ENCODE peak calls at places on chromosomes 11 and 22, in eight cellular contexts. J is neural progenitor cell, W is MM.1S, K is HFF-Myc, R is tibial artery, P is fibroblast of mammary gland, T is epithelial cell of esophagus, O is AG09319. A is an unnamed sample.

GRCh38 chr22:48459259-48459658 is 1368.4 kb downstream of the BRD1 start:
- DNase-seq in J (no peak), W (no peak), K (no peak), R (no peak), P (no peak), T (no peak), O (no peak), A (no peak)

GRCh38 chr11:106668147-106668546 is 350.1 kb downstream of the GUCY1A2 start:
- DNase-seq in J (no peak), W (no peak), K (peak; percentile 41), R (no peak), P (peak; percentile 49), T (peak; percentile 8), O (no peak), A (no peak)

GRCh38 chr11:67381244-67381972 is 8.0 kb upstream of the CLCF1 start:
- DNase-seq in J (no peak), W (no peak), K (no peak), R (peak; percentile 63), P (no peak), T (no peak), O (no peak), A (peak; percentile 59)

GRCh38 chr22:36546932-36547331 is 18.0 kb upstream of the EIF3D start:
- DNase-seq in J (no peak), W (no peak), K (no peak), R (no peak), P (peak; percentile 85), T (peak; percentile 93), O (no peak), A (no peak)

GRCh38 chr22:35775339-35775738 is 57.7 kb downstream of the APOL5 start:
- DNase-seq in J (no peak), W (no peak), K (no peak), R (no peak), P (no peak), T (no peak), O (no peak), A (no peak)

GRCh38 chr11:64015935-64016468 is 19.7 kb upstream of the FLRT1 start:
- DNase-seq in J (no peak), W (no peak), K (no peak), R (no peak), P (no peak), T (no peak), O (no peak), A (no peak)

GRCh38 chr11:83280256-83280655 is 5.9 kb downstream of the CCDC90B start:
- DNase-seq in J (no peak), W (no peak), K (no peak), R (no peak), P (no peak), T (no peak), O (no peak), A (no peak)

GRCh38 chr11:65642014-65642671 is 4.2 kb downstream of the SIPA1 start:
- DNase-seq in J (peak; percentile 62), W (no peak), K (no peak), R (no peak), P (no peak), T (no peak), O (no peak), A (no peak)

GRCh38 chr11:125886997-125887372 is 483 bp upstream of the HYLS1 start:
- DNase-seq in J (no peak), W (peak; percentile 68), K (no peak), R (no peak), P (peak; percentile 47), T (peak; percentile 47), O (no peak), A (peak; percentile 38)

GRCh38 chr22:38017272-38017920 is 33.0 kb upstream of the SOX10 start:
- DNase-seq in J (no peak), W (no peak), K (peak; percentile 35), R (peak; percentile 88), P (peak; percentile 72), T (peak; percentile 50), O (peak; percentile 54), A (no peak)

GRCh38 chr22:19765477-19766234 is 5.1 kb downstream of the TBX1 start:
- DNase-seq in J (peak; percentile 52), W (no peak), K (no peak), R (no peak), P (no peak), T (peak; percentile 64), O (no peak), A (peak; percentile 54)

GRCh38 chr11:426851-427250 is 12.1 kb upstream of the SIGIRR start:
- DNase-seq in J (no peak), W (no peak), K (no peak), R (no peak), P (no peak), T (no peak), O (no peak), A (no peak)

GRCh38 chr11:34899633-34900016 is 16.6 kb downstream of the APIP start:
- DNase-seq in J (peak; percentile 5), W (no peak), K (no peak), R (no peak), P (no peak), T (no peak), O (no peak), A (no peak)

GRCh38 chr22:42918500-42918899 is 61.4 kb upstream of the ARFGAP3 start:
- DNase-seq in J (no peak), W (no peak), K (no peak), R (no peak), P (no peak), T (peak; percentile 79), O (no peak), A (no peak)

GRCh38 chr11:121801796-121802195 is 314.2 kb downstream of the BLID start:
- DNase-seq in J (no peak), W (no peak), K (no peak), R (no peak), P (no peak), T (no peak), O (no peak), A (no peak)

GRCh38 chr11:1060885-1061616 is 13.6 kb upstream of the MUC2 start:
- DNase-seq in J (no peak), W (no peak), K (peak; percentile 25), R (no peak), P (peak; percentile 30), T (peak; percentile 76), O (peak; percentile 29), A (no peak)

GRCh38 chr11:65014146-65014960 is at the start of gene ARL2:
- DNase-seq in J (no peak), W (peak; percentile 76), K (no peak), R (no peak), P (peak; percentile 19), T (peak; percentile 22), O (no peak), A (peak; percentile 96)

GRCh38 chr11:100340416-100341323 is 346.4 kb upstream of the ARHGAP42 start:
- DNase-seq in J (no peak), W (no peak), K (no peak), R (no peak), P (no peak), T (peak; percentile 59), O (no peak), A (no peak)

GRCh38 chr11:118618991-118619375 is 11.6 kb downstream of the PHLDB1 start:
- DNase-seq in J (no peak), W (no peak), K (peak; percentile 70), R (peak; percentile 90), P (peak; percentile 87), T (no peak), O (no peak), A (no peak)

GRCh38 chr11:128125723-128126122 is 461.6 kb downstream of the ETS1 start:
- DNase-seq in J (no peak), W (no peak), K (no peak), R (no peak), P (no peak), T (no peak), O (no peak), A (no peak)

GRCh38 chr11:7239877-7240276 is 11.8 kb upstream of the SYT9 start:
- DNase-seq in J (peak; percentile 15), W (no peak), K (no peak), R (no peak), P (no peak), T (no peak), O (no peak), A (no peak)

GRCh38 chr11:134271978-134272377 is 4.2 kb upstream of the GLB1L3 start:
- DNase-seq in J (no peak), W (no peak), K (no peak), R (no peak), P (no peak), T (no peak), O (no peak), A (no peak)

GRCh38 chr11:134267466-134267865 is 8.7 kb upstream of the GLB1L3 start:
- DNase-seq in J (no peak), W (no peak), K (no peak), R (no peak), P (no peak), T (no peak), O (no peak), A (no peak)

GRCh38 chr11:134267966-134268365 is 8.2 kb upstream of the GLB1L3 start:
- DNase-seq in J (no peak), W (no peak), K (no peak), R (no peak), P (no peak), T (no peak), O (no peak), A (no peak)

GRCh38 chr11:134272381-134273316 is 3.5 kb upstream of the GLB1L3 start:
- DNase-seq in J (peak; percentile 42), W (no peak), K (no peak), R (no peak), P (peak; percentile 42), T (no peak), O (no peak), A (no peak)

GRCh38 chr11:134270250-134270714 is 5.9 kb upstream of the GLB1L3 start:
- DNase-seq in J (peak; percentile 52), W (peak; percentile 66), K (peak; percentile 6), R (no peak), P (no peak), T (peak; percentile 35), O (no peak), A (no peak)
- TF ChIP-seq CTCF in J (peak; percentile 47), W (peak; percentile 49), K (peak; percentile 29), R (no peak), P (no peak), T (peak; percentile 6), O (no peak), A (no peak)

GRCh38 chr11:86818466-86819282 is 18.3 kb downstream of the PRSS23 start:
- DNase-seq in J (peak; percentile 73), W (peak; percentile 66), K (peak; percentile 60), R (no peak), P (peak; percentile 83), T (peak; percentile 78), O (peak; percentile 56), A (peak; percentile 55)
- TF ChIP-seq CTCF in J (peak; percentile 81), W (peak; percentile 68), K (peak; percentile 51), R (peak; percentile 66), P (peak; percentile 69), T (peak; percentile 68), O (peak; percentile 45), A (peak; percentile 42)

GRCh38 chr11:69841859-69842698 is 22.9 kb upstream of the FGF3 start:
- DNase-seq in J (peak; percentile 35), W (peak; percentile 42), K (no peak), R (no peak), P (peak; percentile 16), T (no peak), O (no peak), A (no peak)
- TF ChIP-seq CTCF in J (peak; percentile 58), W (peak; percentile 62), K (peak; percentile 52), R (peak; percentile 12), P (peak; percentile 42), T (peak; percentile 20), O (peak; percentile 23), A (peak; percentile 31)

GRCh38 chr22:31846161-31847115 is 92.6 kb downstream of the DEPDC5 start:
- DNase-seq in J (no peak), W (no peak), K (no peak), R (no peak), P (peak; percentile 57), T (no peak), O (no peak), A (peak; percentile 34)
- TF ChIP-seq CTCF in J (peak; percentile 38), W (peak; percentile 29), K (peak; percentile 42), R (no peak), P (peak; percentile 38), T (peak; percentile 44), O (peak; percentile 10), A (no peak)

A was measured in GM20000.